ENCODE peak calls at places on chromosomes 3 and 15, in nine cellular contexts. C is endothelial cell of umbilical vein, P is A549, S is foreskin fibroblast, B is AG09319, M is mucosa of descending colon, F is GM13977, W is MCF 10A, R is osteoblast. O is an unnamed sample.

GRCh38 chr3:6860911-6861330 is at the start of gene GRM7:
- DNase-seq in C (no peak), P (no peak), S (peak; percentile 2), B (no peak), M (no peak), F (no peak), W (no peak), R (no peak), O (no peak)

GRCh38 chr15:36363335-36363734 is 216.1 kb upstream of the CDIN1 start:
- DNase-seq in C (no peak), P (peak; percentile 15), S (peak; percentile 59), B (no peak), M (no peak), F (no peak), W (no peak), R (no peak), O (peak; percentile 78)

GRCh38 chr3:9793161-9793781 is 389 bp downstream of the ARPC4 start:
- DNase-seq in C (peak; percentile 56), P (peak; percentile 61), S (peak; percentile 50), B (no peak), M (no peak), F (no peak), W (no peak), R (peak; percentile 89), O (peak; percentile 56)

GRCh38 chr3:195240171-195240701 is 30.7 kb downstream of the XXYLT1 start:
- DNase-seq in C (no peak), P (no peak), S (no peak), B (no peak), M (peak; percentile 45), F (no peak), W (no peak), R (no peak), O (peak; percentile 42)

GRCh38 chr3:140629351-140630137 is 48.3 kb upstream of the TRIM42 start:
- DNase-seq in C (peak; percentile 51), P (peak; percentile 12), S (peak; percentile 94), B (peak; percentile 71), M (no peak), F (no peak), W (peak; percentile 86), R (peak; percentile 50), O (peak; percentile 99)

GRCh38 chr15:89490081-89490480 is 6.3 kb downstream of the RHCG start:
- DNase-seq in C (no peak), P (no peak), S (no peak), B (no peak), M (no peak), F (no peak), W (no peak), R (no peak), O (no peak)

GRCh38 chr15:56608140-56608778 is 125.0 kb downstream of the ZNF280D start:
- DNase-seq in C (no peak), P (no peak), S (no peak), B (no peak), M (no peak), F (peak; percentile 48), W (no peak), R (no peak), O (no peak)

GRCh38 chr3:134601539-134602439 is 49.0 kb downstream of the KY start:
- DNase-seq in C (peak; percentile 36), P (no peak), S (peak; percentile 82), B (no peak), M (no peak), F (no peak), W (no peak), R (peak; percentile 90), O (peak; percentile 94)

GRCh38 chr3:62211675-62212429 is 161.5 kb downstream of the FEZF2 start:
- DNase-seq in C (no peak), P (no peak), S (peak; percentile 10), B (no peak), M (no peak), F (no peak), W (no peak), R (no peak), O (no peak)

GRCh38 chr3:16377196-16377595 is 112.2 kb downstream of the OXNAD1 start:
- DNase-seq in C (no peak), P (no peak), S (no peak), B (no peak), M (no peak), F (no peak), W (no peak), R (no peak), O (no peak)

GRCh38 chr15:60633426-60633968 is 154.6 kb upstream of the ICE2 start:
- DNase-seq in C (no peak), P (no peak), S (no peak), B (no peak), M (no peak), F (no peak), W (no peak), R (no peak), O (no peak)

GRCh38 chr3:183438749-183439148 is 10.3 kb upstream of the MCF2L2 start:
- DNase-seq in C (no peak), P (no peak), S (no peak), B (no peak), M (no peak), F (no peak), W (no peak), R (no peak), O (no peak)

GRCh38 chr3:160378331-160379109 is 20.5 kb downstream of the IFT80 start:
- DNase-seq in C (no peak), P (no peak), S (peak; percentile 49), B (no peak), M (no peak), F (no peak), W (no peak), R (peak; percentile 37), O (peak; percentile 20)

GRCh38 chr15:82999905-83000671 is 11.4 kb downstream of the C15orf40 start:
- DNase-seq in C (peak; percentile 71), P (peak; percentile 69), S (peak; percentile 73), B (peak; percentile 31), M (no peak), F (peak; percentile 77), W (peak; percentile 59), R (peak; percentile 91), O (peak; percentile 76)

GRCh38 chr15:82995938-82996337 is 9.9 kb downstream of the RAMAC start:
- DNase-seq in C (no peak), P (no peak), S (peak; percentile 36), B (no peak), M (no peak), F (no peak), W (no peak), R (peak; percentile 88), O (no peak)

GRCh38 chr15:82995076-82995475 is 9.1 kb downstream of the RAMAC start:
- DNase-seq in C (no peak), P (no peak), S (no peak), B (no peak), M (no peak), F (no peak), W (no peak), R (no peak), O (no peak)

DNA sequence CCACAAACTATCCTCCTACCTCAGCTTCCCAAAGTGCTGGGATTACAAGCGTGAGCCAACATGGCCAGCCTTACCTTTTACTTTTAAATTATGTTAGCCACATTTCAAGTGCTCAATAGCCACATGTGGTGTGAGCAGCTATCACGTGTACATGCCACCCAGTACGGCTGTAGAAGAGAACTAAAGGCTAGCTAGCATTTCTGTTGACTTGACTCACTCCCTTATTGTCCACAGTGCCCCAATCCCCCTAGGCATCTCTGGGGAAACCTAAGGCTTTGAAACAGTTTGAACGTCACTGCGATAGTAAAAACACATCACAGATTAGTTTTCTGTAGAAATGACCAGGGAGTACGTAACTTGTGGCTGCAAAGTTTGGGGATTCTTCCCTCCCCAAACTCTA is 12.0 kb downstream of the C15orf40 start:
- DNase-seq in C (no peak), P (no peak), S (peak; percentile 41), B (no peak), M (no peak), F (no peak), W (no peak), R (peak; percentile 64), O (no peak)
- TF ChIP-seq CTCF in C (no peak), P (no peak), S (no peak), B (no peak), M (no peak), F (no peak), W (no peak), R (no peak), O (no peak)

DNA sequence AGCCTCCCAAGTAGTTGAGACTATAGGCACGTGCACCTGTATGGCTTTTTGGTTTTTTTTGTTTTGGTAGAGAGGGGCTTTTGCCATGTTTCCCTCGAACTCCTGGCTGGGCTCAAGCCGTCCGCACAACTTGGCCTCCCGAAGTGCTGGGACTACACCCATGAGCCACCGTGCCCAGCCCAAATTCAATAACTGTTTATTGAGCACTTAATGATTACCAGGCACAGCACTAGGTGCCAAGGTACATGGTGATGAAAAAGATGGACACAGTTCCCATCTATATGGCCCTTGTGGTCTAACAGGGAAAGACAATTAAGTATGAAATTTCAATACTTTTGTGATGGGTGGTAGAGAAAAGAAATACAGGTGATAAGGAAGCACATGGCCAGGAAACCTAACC is 35.8 kb upstream of the ZNF148 start:
- DNase-seq in C (no peak), P (no peak), S (no peak), B (no peak), M (no peak), F (no peak), W (no peak), R (no peak), O (no peak)
- TF ChIP-seq CTCF in C (no peak), P (no peak), S (no peak), B (no peak), M (no peak), F (no peak), W (no peak), R (no peak), O (no peak)

DNA sequence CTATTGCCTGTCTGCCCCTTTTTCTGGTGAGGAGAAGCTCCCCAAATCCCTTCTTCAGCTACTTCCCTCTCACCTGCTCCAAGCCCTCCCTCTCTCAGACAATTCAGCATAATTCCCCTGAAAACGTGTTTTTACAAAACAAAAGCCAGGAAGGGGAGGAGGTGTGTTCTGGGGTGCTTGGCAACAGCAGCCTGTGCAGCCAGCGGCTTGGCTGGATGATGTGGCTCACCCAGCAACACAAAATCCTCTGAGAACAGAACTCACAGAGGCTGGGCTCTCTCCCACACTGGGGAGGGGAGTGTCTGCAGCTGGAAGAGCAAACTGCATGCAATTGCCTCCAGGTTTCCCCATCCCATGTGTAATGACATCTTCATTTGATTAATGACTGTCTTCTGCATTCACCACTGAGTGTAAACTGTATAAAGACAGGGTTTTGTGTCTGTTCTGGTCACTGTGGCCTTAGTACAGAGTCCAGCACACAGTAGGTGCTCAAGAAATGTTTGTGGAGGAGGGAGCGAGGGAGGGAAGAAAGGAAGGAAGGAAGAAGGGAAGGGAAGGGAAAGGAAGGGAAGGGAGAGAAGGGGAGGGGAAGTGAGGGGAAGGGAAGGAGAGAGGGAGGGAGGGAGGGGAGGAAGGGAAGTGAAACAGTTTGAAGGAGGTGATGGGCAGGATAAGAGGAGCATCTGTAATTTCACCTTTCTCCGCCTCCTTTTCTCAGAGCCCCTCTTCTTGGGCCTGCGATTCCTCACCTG is 70.1 kb upstream of the GLCE start:
- DNase-seq in C (no peak), P (peak; percentile 34), S (peak; percentile 22), B (peak; percentile 12), M (no peak), F (no peak), W (peak; percentile 70), R (no peak), O (peak; percentile 79)
- TF ChIP-seq CTCF in C (no peak), P (no peak), S (no peak), B (no peak), M (no peak), F (no peak), W (no peak), R (no peak), O (no peak)

DNA sequence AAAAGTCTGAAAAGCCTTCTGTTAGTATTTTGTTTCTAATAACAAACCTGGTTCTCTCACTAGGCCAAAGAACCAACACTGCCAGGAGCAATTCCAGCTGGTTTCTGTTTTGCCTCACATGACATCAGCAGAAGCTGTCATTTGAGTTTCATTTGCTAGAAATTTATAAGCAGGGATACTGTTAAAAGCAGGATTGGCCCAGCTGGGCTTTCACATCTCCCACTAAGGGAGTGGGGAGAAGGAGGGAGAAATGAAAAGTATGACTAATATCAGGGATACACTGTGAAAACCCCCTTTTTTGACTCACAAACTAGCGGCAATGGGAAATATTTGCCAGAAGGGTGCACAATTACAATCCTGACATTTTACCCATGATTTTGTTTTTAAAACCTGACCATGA is 5.3 kb downstream of the CCDC80 start:
- DNase-seq in C (peak; percentile 49), P (no peak), S (peak; percentile 88), B (no peak), M (no peak), F (no peak), W (peak; percentile 39), R (peak; percentile 58), O (peak; percentile 89)
- TF ChIP-seq CTCF in C (no peak), P (no peak), S (no peak), B (no peak), M (no peak), F (no peak), W (no peak), R (peak; percentile 11), O (peak; percentile 17)